ENCODE peak calls at places on chromosome 10, in six cellular contexts. One of them, this sample, is unnamed. For H3K9me3, the result is how much of the 10 kb centered on the place peaks cover.

GRCh38 chr10:108303149-108303548 is 1138.6 kb upstream of the SORCS1 start:
- DNase-seq in Karpas-422: no peak
- DNase-seq in tibial nerve: no peak
- DNase-seq in kidney: no peak
- DNase-seq in heart left ventricle: no peak
- DNase-seq in cardiac muscle cell: no peak
- DNase-seq in this sample: no peak

GRCh38 chr10:15168296-15168780 is at the start of gene NMT2:
- DNase-seq in heart left ventricle: peak
- DNase-seq in tibial nerve: peak
- DNase-seq in kidney: peak
- DNase-seq in Karpas-422: no peak
- DNase-seq in cardiac muscle cell: no peak
- DNase-seq in this sample: peak

GRCh38 chr10:44696496-44696895 is 214.6 kb upstream of the TMEM72 start:
- DNase-seq in tibial nerve: peak
- DNase-seq in cardiac muscle cell: peak
- DNase-seq in Karpas-422: no peak
- DNase-seq in kidney: no peak
- DNase-seq in heart left ventricle: no peak
- DNase-seq in this sample: no peak

GRCh38 chr10:21509391-21510217 is 15.9 kb downstream of the SKIDA1 start:
- DNase-seq in kidney: no peak
- DNase-seq in tibial nerve: no peak
- DNase-seq in cardiac muscle cell: no peak
- DNase-seq in Karpas-422: no peak
- DNase-seq in heart left ventricle: peak
- DNase-seq in this sample: no peak

GRCh38 chr10:61078542-61078941 is 134.6 kb upstream of the RHOBTB1 start:
- DNase-seq in heart left ventricle: no peak
- DNase-seq in Karpas-422: no peak
- DNase-seq in kidney: peak
- DNase-seq in tibial nerve: no peak
- DNase-seq in cardiac muscle cell: peak
- DNase-seq in this sample: no peak

GRCh38 chr10:78654047-78654590 is 414.6 kb upstream of the ZMIZ1 start:
- DNase-seq in tibial nerve: no peak
- DNase-seq in heart left ventricle: no peak
- DNase-seq in cardiac muscle cell: no peak
- DNase-seq in Karpas-422: no peak
- DNase-seq in kidney: no peak
- DNase-seq in this sample: no peak

GRCh38 chr10:95698415-95698814 is 4.7 kb upstream of the TCTN3 start:
- DNase-seq in kidney: no peak
- DNase-seq in Karpas-422: no peak
- DNase-seq in cardiac muscle cell: no peak
- DNase-seq in heart left ventricle: no peak
- DNase-seq in tibial nerve: no peak
- DNase-seq in this sample: no peak

GRCh38 chr10:55519264-55519663 is 718.2 kb upstream of the PCDH15 start:
- DNase-seq in kidney: no peak
- DNase-seq in tibial nerve: no peak
- DNase-seq in cardiac muscle cell: no peak
- DNase-seq in heart left ventricle: no peak
- DNase-seq in Karpas-422: no peak
- DNase-seq in this sample: no peak

GRCh38 chr10:14409247-14409646 is 78.5 kb upstream of the FRMD4A start:
- DNase-seq in kidney: no peak
- DNase-seq in cardiac muscle cell: no peak
- DNase-seq in tibial nerve: no peak
- DNase-seq in Karpas-422: no peak
- DNase-seq in heart left ventricle: no peak
- DNase-seq in this sample: no peak

GRCh38 chr10:60801538-60801937 is 23.3 kb downstream of the CDK1 start:
- DNase-seq in kidney: no peak
- DNase-seq in cardiac muscle cell: peak
- DNase-seq in Karpas-422: no peak
- DNase-seq in heart left ventricle: no peak
- DNase-seq in tibial nerve: no peak
- DNase-seq in this sample: no peak

GRCh38 chr10:97062058-97062457 is 123.7 kb downstream of the SLIT1 start:
- DNase-seq in heart left ventricle: peak
- DNase-seq in tibial nerve: no peak
- DNase-seq in kidney: peak
- DNase-seq in cardiac muscle cell: no peak
- DNase-seq in Karpas-422: no peak
- DNase-seq in this sample: no peak

GRCh38 chr10:79159785-79160184 is 91.0 kb downstream of the ZMIZ1 start:
- DNase-seq in Karpas-422: no peak
- DNase-seq in cardiac muscle cell: peak
- DNase-seq in tibial nerve: no peak
- DNase-seq in kidney: no peak
- DNase-seq in heart left ventricle: peak
- DNase-seq in this sample: no peak

GRCh38 chr10:3068201-3068967 is 1.0 kb downstream of the PFKP start:
- DNase-seq in Karpas-422: peak
- DNase-seq in tibial nerve: peak
- DNase-seq in heart left ventricle: peak
- DNase-seq in cardiac muscle cell: peak
- DNase-seq in kidney: peak
- DNase-seq in this sample: peak

GRCh38 chr10:80504158-80504811 is 33.4 kb upstream of the SH2D4B start:
- DNase-seq in heart left ventricle: no peak
- DNase-seq in Karpas-422: no peak
- DNase-seq in cardiac muscle cell: no peak
- DNase-seq in kidney: no peak
- DNase-seq in tibial nerve: no peak
- DNase-seq in this sample: no peak

GRCh38 chr10:48801026-48801425 is 116.4 kb downstream of the WDFY4 start:
- DNase-seq in tibial nerve: no peak
- DNase-seq in heart left ventricle: no peak
- DNase-seq in cardiac muscle cell: no peak
- DNase-seq in kidney: no peak
- DNase-seq in Karpas-422: no peak
- DNase-seq in this sample: no peak

GRCh38 chr10:6151087-6151977 is 51.4 kb upstream of the PFKFB3 start:
- DNase-seq in heart left ventricle: no peak
- DNase-seq in cardiac muscle cell: peak
- DNase-seq in Karpas-422: peak
- DNase-seq in kidney: no peak
- DNase-seq in tibial nerve: peak
- DNase-seq in this sample: no peak

GRCh38 chr10:105023706-105024105 is 382.6 kb downstream of the SORCS3 start:
- DNase-seq in Karpas-422: no peak
- DNase-seq in tibial nerve: peak
- DNase-seq in heart left ventricle: no peak
- DNase-seq in cardiac muscle cell: no peak
- DNase-seq in kidney: no peak
- DNase-seq in this sample: no peak

GRCh38 chr10:4730998-4731397 is 95.0 kb upstream of the AKR1E2 start:
- DNase-seq in tibial nerve: no peak
- DNase-seq in heart left ventricle: no peak
- DNase-seq in cardiac muscle cell: no peak
- DNase-seq in Karpas-422: no peak
- DNase-seq in kidney: no peak
- DNase-seq in this sample: no peak
- H3K9me3 ChIP-seq in tibial nerve: under half
- H3K9me3 ChIP-seq in heart left ventricle: under half
- H3K9me3 ChIP-seq in cardiac muscle cell: under half
- H3K9me3 ChIP-seq in Karpas-422: under half
- H3K9me3 ChIP-seq in kidney: under half
- H3K9me3 ChIP-seq in this sample: under half

GRCh38 chr10:130989670-130990247 is 321.8 kb downstream of the TCERG1L start:
- DNase-seq in tibial nerve: no peak
- DNase-seq in Karpas-422: no peak
- DNase-seq in cardiac muscle cell: no peak
- DNase-seq in heart left ventricle: no peak
- DNase-seq in kidney: no peak
- DNase-seq in this sample: no peak
- H3K9me3 ChIP-seq in tibial nerve: under half
- H3K9me3 ChIP-seq in Karpas-422: under half
- H3K9me3 ChIP-seq in cardiac muscle cell: under half
- H3K9me3 ChIP-seq in heart left ventricle: under half
- H3K9me3 ChIP-seq in kidney: under half
- H3K9me3 ChIP-seq in this sample: under half

GRCh38 chr10:11186330-11186729 is 168.7 kb downstream of the CELF2 start:
- DNase-seq in heart left ventricle: no peak
- DNase-seq in Karpas-422: no peak
- DNase-seq in kidney: no peak
- DNase-seq in cardiac muscle cell: no peak
- DNase-seq in tibial nerve: no peak
- DNase-seq in this sample: no peak

GRCh38 chr10:11181996-11182395 is 164.3 kb downstream of the CELF2 start:
- DNase-seq in kidney: no peak
- DNase-seq in Karpas-422: no peak
- DNase-seq in cardiac muscle cell: no peak
- DNase-seq in tibial nerve: peak
- DNase-seq in heart left ventricle: no peak
- DNase-seq in this sample: no peak

GRCh38 chr10:11180228-11180627 is 162.6 kb downstream of the CELF2 start:
- DNase-seq in kidney: no peak
- DNase-seq in cardiac muscle cell: no peak
- DNase-seq in tibial nerve: no peak
- DNase-seq in heart left ventricle: no peak
- DNase-seq in Karpas-422: no peak
- DNase-seq in this sample: peak

GRCh38 chr10:11183000-11183399 is 165.3 kb downstream of the CELF2 start:
- DNase-seq in cardiac muscle cell: no peak
- DNase-seq in tibial nerve: no peak
- DNase-seq in Karpas-422: no peak
- DNase-seq in kidney: no peak
- DNase-seq in heart left ventricle: no peak
- DNase-seq in this sample: no peak

DNA sequence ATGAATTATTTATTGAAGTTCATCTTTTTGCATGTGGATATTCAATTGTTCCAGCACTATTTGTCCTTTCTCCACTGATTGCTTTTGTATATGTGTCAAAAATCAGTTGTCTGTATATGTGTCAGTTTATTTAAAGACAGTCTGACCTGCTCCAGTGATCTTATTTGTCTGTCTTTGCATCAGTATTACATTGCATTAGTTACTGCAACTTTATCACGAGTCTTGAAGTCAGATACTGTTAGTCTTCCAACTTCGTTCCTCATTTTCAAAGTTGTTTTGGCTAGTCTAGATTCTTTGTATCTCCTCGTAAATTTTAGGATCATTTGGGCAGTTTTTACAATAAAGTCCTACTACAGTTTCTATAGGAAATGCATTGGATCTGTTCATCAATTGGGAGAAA is 166.4 kb downstream of the CELF2 start:
- DNase-seq in heart left ventricle: no peak
- DNase-seq in kidney: no peak
- DNase-seq in tibial nerve: no peak
- DNase-seq in Karpas-422: no peak
- DNase-seq in cardiac muscle cell: no peak
- DNase-seq in this sample: no peak
- H3K9me3 ChIP-seq in heart left ventricle: under half
- H3K9me3 ChIP-seq in kidney: under half
- H3K9me3 ChIP-seq in tibial nerve: under half
- H3K9me3 ChIP-seq in Karpas-422: under half
- H3K9me3 ChIP-seq in cardiac muscle cell: under half
- H3K9me3 ChIP-seq in this sample: under half

GRCh38 chr10:42304341-42304740 is 334.0 kb downstream of the ZNF33B start:
- DNase-seq in tibial nerve: no peak
- DNase-seq in kidney: no peak
- DNase-seq in heart left ventricle: no peak
- DNase-seq in cardiac muscle cell: no peak
- DNase-seq in Karpas-422: no peak
- DNase-seq in this sample: no peak
- H3K9me3 ChIP-seq in tibial nerve: half or more
- H3K9me3 ChIP-seq in kidney: half or more
- H3K9me3 ChIP-seq in heart left ventricle: under half
- H3K9me3 ChIP-seq in cardiac muscle cell: under half
- H3K9me3 ChIP-seq in Karpas-422: half or more
- H3K9me3 ChIP-seq in this sample: under half

DNA sequence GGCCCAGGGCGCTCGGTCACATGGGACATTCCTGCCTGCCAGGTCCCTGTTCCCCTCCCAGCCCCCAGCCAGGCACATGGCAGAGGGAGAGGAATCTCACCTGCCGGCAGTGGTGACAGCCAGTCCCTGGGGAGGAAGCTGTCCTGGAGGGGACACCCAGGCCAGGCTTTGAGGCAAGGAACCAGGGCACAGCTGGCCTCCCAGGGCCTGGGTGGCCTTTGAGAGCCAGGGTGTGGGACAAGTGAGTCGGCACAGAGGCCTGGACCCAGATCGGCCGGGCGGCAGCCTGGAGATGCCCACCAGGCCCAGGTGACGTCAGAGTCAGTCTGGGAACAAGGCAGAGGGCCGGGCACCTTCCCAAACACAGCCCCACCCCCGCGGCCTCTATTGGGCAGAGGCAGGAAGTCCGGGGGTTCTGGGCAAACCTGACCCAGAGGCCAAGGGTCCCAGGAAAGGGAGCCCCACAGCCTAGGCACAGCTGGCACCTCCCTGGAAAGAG is 65.0 kb upstream of the CFAP46 start:
- DNase-seq in tibial nerve: no peak
- DNase-seq in kidney: peak
- DNase-seq in heart left ventricle: no peak
- DNase-seq in cardiac muscle cell: no peak
- DNase-seq in Karpas-422: no peak
- DNase-seq in this sample: no peak
- H3K9me3 ChIP-seq in tibial nerve: under half
- H3K9me3 ChIP-seq in kidney: under half
- H3K9me3 ChIP-seq in heart left ventricle: under half
- H3K9me3 ChIP-seq in cardiac muscle cell: under half
- H3K9me3 ChIP-seq in Karpas-422: under half
- H3K9me3 ChIP-seq in this sample: under half

GRCh38 chr10:83083866-83084265 is 1055.4 kb upstream of the GHITM start:
- DNase-seq in tibial nerve: no peak
- DNase-seq in kidney: no peak
- DNase-seq in cardiac muscle cell: no peak
- DNase-seq in Karpas-422: no peak
- DNase-seq in heart left ventricle: no peak
- DNase-seq in this sample: no peak

DNA sequence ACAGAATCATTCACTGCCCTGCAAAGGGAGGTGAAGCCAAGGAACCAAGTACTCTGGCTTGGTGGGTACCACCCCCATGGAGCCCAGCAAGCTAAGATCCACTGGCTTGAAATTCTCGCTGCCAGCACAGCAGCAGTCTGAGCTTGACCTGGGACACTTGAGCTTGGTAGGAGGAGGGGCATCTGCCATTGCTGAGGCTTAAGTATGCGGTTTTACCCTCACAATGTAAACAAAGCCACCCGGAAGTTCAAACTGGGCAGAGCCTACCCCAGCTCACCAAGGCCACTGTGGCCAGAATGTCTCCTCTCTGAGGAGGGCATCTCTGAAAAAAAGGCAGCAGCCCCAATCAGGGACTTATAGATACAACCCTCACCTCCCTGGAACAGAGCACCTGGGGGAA is 1050.0 kb upstream of the GHITM start:
- DNase-seq in cardiac muscle cell: no peak
- DNase-seq in heart left ventricle: no peak
- DNase-seq in kidney: no peak
- DNase-seq in Karpas-422: no peak
- DNase-seq in tibial nerve: no peak
- DNase-seq in this sample: no peak
- H3K9me3 ChIP-seq in cardiac muscle cell: under half
- H3K9me3 ChIP-seq in heart left ventricle: under half
- H3K9me3 ChIP-seq in kidney: under half
- H3K9me3 ChIP-seq in Karpas-422: under half
- H3K9me3 ChIP-seq in tibial nerve: under half
- H3K9me3 ChIP-seq in this sample: under half

This sample was measured in T-helper 17 cell.